ENCODE peak calls at places on chromosomes 11 and 22, in six cellular contexts. M is stomach, C is AG04450, T is choroid plexus epithelial cell, V is lower leg skin, X is MM.1S. K is an unnamed sample.
A peak's percentile ranks its signal among the peaks of the same experiment; 100 is the strongest.

GRCh38 chr11:130102457-130103249 is 33.0 kb downstream of the APLP2 start:
- DNase-seq in M (no peak), C (no peak), T (no peak), V (no peak), X (no peak), K (peak; percentile 87)

GRCh38 chr22:35995345-35995744 is 33.3 kb downstream of the RBFOX2 start:
- DNase-seq in M (no peak), C (no peak), T (peak; percentile 47), V (no peak), X (no peak), K (no peak)

GRCh38 chr11:126109941-126110731 is 47.5 kb upstream of the CDON start:
- DNase-seq in M (no peak), C (no peak), T (no peak), V (no peak), X (no peak), K (no peak)

GRCh38 chr22:45970709-45971388 is 6.1 kb downstream of the WNT7B start:
- DNase-seq in M (no peak), C (no peak), T (peak; percentile 22), V (no peak), X (no peak), K (no peak)

GRCh38 chr11:45090607-45091006 is 55.8 kb upstream of the PRDM11 start:
- DNase-seq in M (no peak), C (no peak), T (no peak), V (peak; percentile 76), X (no peak), K (no peak)

GRCh38 chr22:29003975-29004646 is 57.5 kb downstream of the C22orf31 start:
- DNase-seq in M (peak; percentile 55), C (no peak), T (no peak), V (no peak), X (no peak), K (peak; percentile 60)

GRCh38 chr22:49817359-49817758 is 10.3 kb downstream of the BRD1 start:
- DNase-seq in M (no peak), C (no peak), T (no peak), V (no peak), X (no peak), K (no peak)

GRCh38 chr22:32413715-32414114 is 1.7 kb upstream of the RTCB start:
- DNase-seq in M (no peak), C (peak; percentile 6), T (peak; percentile 69), V (no peak), X (peak; percentile 46), K (no peak)

GRCh38 chr22:24535348-24535747 is 19.6 kb downstream of the GUCD1 start:
- DNase-seq in M (no peak), C (no peak), T (no peak), V (no peak), X (no peak), K (no peak)

GRCh38 chr11:122306776-122307479 is 190.9 kb upstream of the BLID start:
- DNase-seq in M (no peak), C (no peak), T (no peak), V (no peak), X (no peak), K (no peak)

GRCh38 chr11:46680815-46681214 is 19.6 kb downstream of the ARHGAP1 start:
- DNase-seq in M (no peak), C (no peak), T (no peak), V (no peak), X (no peak), K (no peak)
- H3K4me3 ChIP-seq in M (no peak overlapping the region), C (no peak overlapping the region), T (no peak overlapping the region), V (no peak overlapping the region), X (no peak overlapping the region), K (no peak overlapping the region)

GRCh38 chr11:660281-660680 is 23.2 kb downstream of the DRD4 start:
- DNase-seq in M (no peak), C (no peak), T (no peak), V (no peak), X (no peak), K (no peak)

GRCh38 chr11:657691-658126 is 20.6 kb downstream of the DRD4 start:
- DNase-seq in M (no peak), C (no peak), T (no peak), V (no peak), X (no peak), K (no peak)

GRCh38 chr11:662689-663274 is 25.7 kb downstream of the DRD4 start:
- DNase-seq in M (peak; percentile 74), C (peak; percentile 7), T (peak; percentile 63), V (no peak), X (peak; percentile 51), K (no peak)

GRCh38 chr11:659532-660085 is 22.5 kb downstream of the DRD4 start:
- DNase-seq in M (no peak), C (no peak), T (no peak), V (no peak), X (no peak), K (no peak)

GRCh38 chr11:660681-661444 is 23.8 kb downstream of the DRD4 start:
- DNase-seq in M (no peak), C (no peak), T (no peak), V (no peak), X (no peak), K (no peak)
- TF ChIP-seq CTCF in M (no peak), C (no peak), T (no peak), V (no peak), X (no peak), K (no peak)

GRCh38 chr11:75565221-75565814 is 3.3 kb downstream of the SERPINH1 start:
- DNase-seq in M (no peak), C (no peak), T (peak; percentile 68), V (peak; percentile 91), X (no peak), K (no peak)

GRCh38 chr11:75563978-75564552 is 2.0 kb downstream of the SERPINH1 start:
- DNase-seq in M (peak; percentile 34), C (peak; percentile 74), T (peak; percentile 93), V (peak; percentile 91), X (no peak), K (no peak)

GRCh38 chr11:75562836-75563484 is 907 bp downstream of the SERPINH1 start:
- DNase-seq in M (no peak), C (no peak), T (peak; percentile 72), V (no peak), X (no peak), K (no peak)

GRCh38 chr11:75562048-75562835 is at the start of gene SERPINH1:
- DNase-seq in M (peak; percentile 88), C (no peak), T (peak; percentile 92), V (peak; percentile 97), X (no peak), K (no peak)

GRCh38 chr11:75563501-75563977 is 1.5 kb downstream of the SERPINH1 start:
- DNase-seq in M (no peak), C (no peak), T (no peak), V (no peak), X (no peak), K (no peak)
- H3K4me3 ChIP-seq in M (peak overlapping the region; percentile 65), C (peak overlapping the region; percentile 77), T (peak overlapping the region; percentile 91), V (peak overlapping the region; percentile 90), X (no peak overlapping the region), K (no peak overlapping the region)

GRCh38 chr11:405323-405975 is 9.3 kb downstream of the SIGIRR start:
- DNase-seq in M (peak; percentile 64), C (no peak), T (peak; percentile 56), V (no peak), X (no peak), K (no peak)

GRCh38 chr11:407651-408080 is 7.1 kb downstream of the SIGIRR start:
- DNase-seq in M (no peak), C (no peak), T (no peak), V (no peak), X (no peak), K (no peak)

GRCh38 chr11:408154-409007 is 6.4 kb downstream of the SIGIRR start:
- DNase-seq in M (no peak), C (no peak), T (no peak), V (no peak), X (no peak), K (no peak)

GRCh38 chr11:405976-406795 is 8.6 kb downstream of the SIGIRR start:
- DNase-seq in M (no peak), C (no peak), T (no peak), V (peak; percentile 87), X (no peak), K (no peak)

GRCh38 chr11:406796-407650 is 7.8 kb downstream of the SIGIRR start:
- DNase-seq in M (peak; percentile 78), C (peak; percentile 41), T (peak; percentile 82), V (peak; percentile 95), X (peak; percentile 93), K (no peak)
- TF ChIP-seq CTCF in M (no peak), C (no peak), T (no peak), V (no peak), X (peak; percentile 24), K (no peak)

GRCh38 chr11:26571861-26572654 is at the start of gene MUC15:
- DNase-seq in M (no peak), C (no peak), T (no peak), V (no peak), X (no peak), K (peak; percentile 18)
- H3K4me3 ChIP-seq in M (no peak within 1 kb of the TSS), C (no peak within 1 kb of the TSS), T (no peak within 1 kb of the TSS), V (no peak within 1 kb of the TSS), X (no peak within 1 kb of the TSS), K (no peak within 1 kb of the TSS)

GRCh38 chr22:23180301-23180892 is at the start of gene BCR:
- DNase-seq in M (peak; percentile 83), C (no peak), T (peak; percentile 75), V (peak; percentile 93), X (peak; percentile 84), K (no peak)
- TF ChIP-seq CTCF in M (no peak), C (peak; percentile 10), T (no peak), V (no peak), X (no peak), K (no peak)

GRCh38 chr11:61359541-61359940 is 2.1 kb downstream of the CYB561A3 start:
- DNase-seq in M (no peak), C (no peak), T (no peak), V (no peak), X (no peak), K (no peak)

GRCh38 chr11:61356701-61357100 is 5.0 kb downstream of the CYB561A3 start:
- DNase-seq in M (no peak), C (no peak), T (no peak), V (no peak), X (no peak), K (no peak)

GRCh38 chr11:61358566-61358965 is 3.1 kb downstream of the CYB561A3 start:
- DNase-seq in M (no peak), C (no peak), T (no peak), V (no peak), X (no peak), K (no peak)

GRCh38 chr11:61357233-61357893 is 4.3 kb downstream of the CYB561A3 start:
- DNase-seq in M (no peak), C (no peak), T (no peak), V (no peak), X (no peak), K (no peak)

DNA sequence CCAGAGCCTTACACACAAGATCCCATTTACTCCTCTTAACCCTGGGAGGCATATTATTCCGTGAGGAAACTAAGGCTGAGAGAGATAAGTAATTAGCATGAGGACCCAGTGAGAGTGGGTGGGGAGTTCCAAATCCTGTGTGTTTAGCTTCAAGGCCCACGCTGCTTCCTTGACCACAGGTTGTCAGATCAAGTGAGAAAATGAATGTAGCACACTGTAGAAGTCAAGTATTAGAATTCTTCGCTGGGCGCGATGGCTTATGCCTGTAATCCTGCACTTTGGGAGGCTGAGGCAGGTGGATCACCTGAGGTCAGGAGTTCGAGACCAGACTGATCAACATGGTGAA is 3.8 kb downstream of the CYB561A3 start:
- DNase-seq in M (no peak), C (no peak), T (no peak), V (no peak), X (no peak), K (no peak)
- H3K4me3 ChIP-seq in M (no peak overlapping the region), C (no peak overlapping the region), T (no peak overlapping the region), V (no peak overlapping the region), X (no peak overlapping the region), K (no peak overlapping the region)